ENCODE peak calls at places on chromosome 13, in eight cellular contexts. P is PC-3; T is uterus; Z is CD8-positive, alpha-beta T cell; M is IMR-90; R is body of pancreas; N is left lung; C is ovary. W is an unnamed sample.
A peak's percentile ranks its signal among the peaks of the same experiment; 100 is the strongest.

GRCh38 chr13:45194081-45194939 is 6.5 kb downstream of the KCTD4 start:
- DNase-seq in Z (no peak), N (no peak), P (no peak), M (peak; percentile 34), R (peak; percentile 18), T (no peak), C (peak; percentile 24), W (peak; percentile 37)

GRCh38 chr13:96090240-96091101 is 564 bp downstream of the HS6ST3 start:
- DNase-seq in R (peak; percentile 27), Z (no peak), C (no peak), T (peak; percentile 17), N (peak; percentile 61), P (no peak), M (no peak), W (peak; percentile 13)

GRCh38 chr13:109454167-109454917 is 332.0 kb downstream of the IRS2 start:
- DNase-seq in C (no peak), Z (no peak), R (no peak), N (no peak), P (no peak), T (no peak), M (peak; percentile 46), W (no peak)

GRCh38 chr13:110520431-110521295 is 40.9 kb downstream of the RAB20 start:
- DNase-seq in P (no peak), M (peak; percentile 53), Z (no peak), R (peak; percentile 60), C (peak; percentile 68), T (peak; percentile 65), N (peak; percentile 87), W (peak; percentile 73)

GRCh38 chr13:31032574-31033095 is 100.2 kb downstream of the TEX26 start:
- DNase-seq in N (no peak), Z (no peak), M (no peak), T (no peak), P (no peak), R (no peak), C (no peak), W (no peak)

GRCh38 chr13:26681036-26681435 is 79.5 kb downstream of the GPR12 start:
- DNase-seq in M (no peak), N (no peak), P (no peak), R (no peak), Z (no peak), C (no peak), T (no peak), W (no peak)

GRCh38 chr13:36639610-36640009 is 34.2 kb upstream of the SERTM1 start:
- DNase-seq in C (no peak), P (no peak), M (no peak), Z (no peak), R (no peak), T (no peak), N (no peak), W (no peak)

GRCh38 chr13:100666124-100666523 is 8.5 kb downstream of the TMTC4 start:
- DNase-seq in Z (no peak), N (no peak), R (no peak), P (no peak), T (no peak), C (peak; percentile 25), M (no peak), W (no peak)

GRCh38 chr13:52405369-52405766 is 604 bp downstream of the THSD1 start:
- DNase-seq in Z (no peak), M (no peak), T (no peak), C (no peak), N (no peak), R (no peak), P (no peak), W (no peak)

GRCh38 chr13:37741536-37741935 is 128.0 kb downstream of the TRPC4 start:
- DNase-seq in M (no peak), P (no peak), T (no peak), C (no peak), R (no peak), Z (no peak), N (no peak), W (no peak)

GRCh38 chr13:98207411-98207810 is 30.3 kb upstream of the RNF113B start:
- DNase-seq in M (peak; percentile 55), Z (no peak), C (no peak), R (no peak), P (no peak), N (no peak), T (no peak), W (no peak)

GRCh38 chr13:83618966-83619365 is 263.3 kb downstream of the SLITRK1 start:
- DNase-seq in M (no peak), C (no peak), P (peak; percentile 75), Z (no peak), R (no peak), N (no peak), T (no peak), W (no peak)

GRCh38 chr13:98977568-98978270 is at the start of gene DOCK9:
- DNase-seq in M (peak; percentile 65), R (peak; percentile 49), N (peak; percentile 74), T (peak; percentile 54), P (peak; percentile 25), C (peak; percentile 55), Z (no peak), W (peak; percentile 77)

GRCh38 chr13:39784347-39784746 is 128.9 kb downstream of the COG6 start:
- DNase-seq in N (no peak), R (no peak), T (no peak), M (peak; percentile 62), P (no peak), C (no peak), Z (no peak), W (no peak)

GRCh38 chr13:39781381-39781780 is 125.9 kb downstream of the COG6 start:
- DNase-seq in R (no peak), N (no peak), P (no peak), C (no peak), M (no peak), T (no peak), Z (no peak), W (no peak)

GRCh38 chr13:39786091-39786490 is 130.6 kb downstream of the COG6 start:
- DNase-seq in R (no peak), C (no peak), Z (no peak), M (no peak), T (no peak), P (no peak), N (no peak), W (no peak)

GRCh38 chr13:39779337-39780270 is 124.1 kb downstream of the COG6 start:
- DNase-seq in N (no peak), M (peak; percentile 36), P (peak; percentile 39), C (no peak), R (no peak), T (no peak), Z (peak; percentile 29), W (no peak)

DNA sequence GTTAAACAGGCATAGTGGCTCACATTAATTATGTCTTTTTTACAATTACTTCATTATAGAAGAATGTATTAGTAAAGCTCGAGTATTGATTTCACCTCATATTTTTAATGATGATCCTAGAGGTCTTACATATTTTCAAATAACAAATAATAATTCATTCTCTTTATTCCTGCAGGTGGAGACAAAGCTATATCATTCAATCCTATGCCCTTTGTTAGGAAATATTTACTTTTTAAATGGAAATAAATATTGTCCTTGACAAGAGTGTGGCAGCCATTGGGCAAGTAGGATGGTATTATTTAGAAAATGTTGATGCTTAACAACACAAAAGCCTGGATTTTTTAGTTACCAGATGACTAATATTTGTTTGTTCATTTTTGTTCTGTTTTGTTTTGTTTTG is 127.6 kb downstream of the COG6 start:
- DNase-seq in C (no peak), Z (no peak), P (peak; percentile 43), R (no peak), T (no peak), M (no peak), N (no peak), W (no peak)
- TF ChIP-seq CTCF in C (no peak), Z (no peak), P (peak; percentile 53), R (no peak), T (no peak), M (no peak), N (no peak), W (peak; percentile 21)

GRCh38 chr13:89721216-89721615 is 1626.3 kb upstream of the MIR17HG start:
- DNase-seq in R (no peak), Z (no peak), M (no peak), P (no peak), C (no peak), T (no peak), N (no peak), W (no peak)
- H3K9me3 ChIP-seq in R (no peaks in the 10 kb centered on the region), Z (no peaks in the 10 kb centered on the region), M (no peaks in the 10 kb centered on the region), P (no peaks in the 10 kb centered on the region), C (no peaks in the 10 kb centered on the region), T (no peaks in the 10 kb centered on the region), N (no peaks in the 10 kb centered on the region), W (peaks cover 6% of the 10 kb centered on the region)

GRCh38 chr13:61286148-61286745 is 129.4 kb downstream of the PCDH20 start:
- DNase-seq in Z (no peak), N (no peak), P (peak; percentile 42), R (no peak), C (no peak), M (no peak), T (no peak), W (no peak)
- TF ChIP-seq CTCF in Z (no peak), N (no peak), P (peak; percentile 61), R (no peak), C (no peak), M (no peak), T (no peak), W (peak; percentile 16)

GRCh38 chr13:53694814-53695533 is 666.4 kb downstream of the OLFM4 start:
- DNase-seq in P (no peak), N (no peak), C (no peak), T (no peak), R (no peak), Z (no peak), M (no peak), W (no peak)

DNA sequence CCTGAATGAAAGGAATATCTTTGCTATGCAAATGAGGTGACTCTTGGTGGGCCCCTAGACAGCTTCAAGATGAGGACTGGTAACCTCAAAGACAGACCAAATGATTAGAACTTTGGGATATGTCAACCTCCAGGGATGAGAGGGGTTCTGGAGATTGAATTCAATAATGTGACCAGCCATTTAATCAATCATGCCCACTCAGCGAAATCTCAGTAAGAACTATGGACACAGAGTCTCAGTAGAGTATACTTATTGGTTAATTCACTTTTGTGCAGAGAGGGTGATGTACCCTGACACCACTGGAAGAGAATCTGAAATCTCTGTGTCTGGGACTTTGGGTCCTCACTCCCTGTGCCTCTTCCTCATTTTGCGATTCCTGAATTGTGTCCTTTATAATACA is 662.8 kb downstream of the OLFM4 start:
- DNase-seq in C (no peak), M (no peak), N (no peak), Z (no peak), P (no peak), R (no peak), T (no peak), W (no peak)
- H3K9me3 ChIP-seq in C (no peaks in the 10 kb centered on the region), M (peaks cover 5% of the 10 kb centered on the region), N (no peaks in the 10 kb centered on the region), Z (no peaks in the 10 kb centered on the region), P (no peaks in the 10 kb centered on the region), R (no peaks in the 10 kb centered on the region), T (no peaks in the 10 kb centered on the region), W (peaks cover 10% of the 10 kb centered on the region)

GRCh38 chr13:85864963-85865530 is 65.8 kb upstream of the SLITRK6 start:
- DNase-seq in N (no peak), C (no peak), P (peak; percentile 52), Z (no peak), M (peak; percentile 38), T (no peak), R (no peak), W (no peak)
- TF ChIP-seq CTCF in N (no peak), C (no peak), P (peak; percentile 52), Z (no peak), M (peak; percentile 35), T (no peak), R (no peak), W (no peak)

DNA sequence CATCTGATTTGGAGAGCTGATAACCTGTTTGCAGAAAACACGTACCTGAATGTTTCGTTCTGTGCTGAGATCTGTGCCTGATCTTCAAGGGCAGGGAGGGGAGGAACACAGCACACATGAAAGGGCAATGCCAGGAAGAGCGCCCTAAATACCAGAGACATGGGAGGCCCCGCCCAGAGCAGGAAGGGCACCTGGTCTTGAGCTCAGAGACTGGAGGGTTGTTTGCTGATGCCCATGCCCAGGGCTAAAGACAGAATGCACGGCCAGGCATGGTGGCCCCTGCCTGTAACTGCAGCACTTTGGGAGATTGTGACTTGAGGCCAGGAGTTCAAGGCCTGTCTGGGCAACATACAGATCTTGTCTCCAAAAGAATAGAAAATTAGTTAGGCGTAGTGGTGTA is 183.2 kb downstream of the TUBA3C start:
- DNase-seq in Z (no peak), N (no peak), C (no peak), P (no peak), T (no peak), R (no peak), M (no peak), W (no peak)
- H3K9me3 ChIP-seq in Z (no peaks in the 10 kb centered on the region), N (peaks cover 42% of the 10 kb centered on the region), C (no peaks in the 10 kb centered on the region), P (peaks cover 32% of the 10 kb centered on the region), T (no peaks in the 10 kb centered on the region), R (no peaks in the 10 kb centered on the region), M (peaks cover 52% of the 10 kb centered on the region), W (peaks cover 46% of the 10 kb centered on the region)

W was measured in left ventricle myocardium inferior.